ENCODE peak calls at places on chromosomes 11 and 22, in four cellular contexts. B is GM12878, J is IMR-90, Q is endothelial cell of umbilical vein. Z is an unnamed sample.

GRCh38 chr11:65501530-65502273 is 2.9 kb downstream of the MALAT1 start:
- DNase-seq in B (no peak), Q (peak; percentile 38), J (peak; percentile 56), Z (peak; percentile 7)

GRCh38 chr11:127804775-127805446 is 782.4 kb downstream of the ETS1 start:
- DNase-seq in J (no peak), B (no peak), Q (no peak), Z (no peak)

GRCh38 chr11:285894-286220 is 3.1 kb upstream of the PGGHG start:
- DNase-seq in J (no peak), Q (no peak), B (no peak), Z (no peak)

GRCh38 chr22:27997538-27997937 is 78.5 kb upstream of the PITPNB start:
- DNase-seq in Q (no peak), B (no peak), J (peak; percentile 25), Z (no peak)

GRCh38 chr22:24498826-24499225 is 3.7 kb downstream of the UPB1 start:
- DNase-seq in Q (no peak), B (no peak), J (no peak), Z (no peak)

GRCh38 chr11:59011672-59012071 is 72.4 kb downstream of the GLYATL1 start:
- DNase-seq in B (no peak), Q (no peak), J (no peak), Z (no peak)

GRCh38 chr11:88059326-88059725 is 115.9 kb downstream of the RAB38 start:
- DNase-seq in J (no peak), B (no peak), Q (no peak), Z (no peak)

GRCh38 chr11:134069426-134069921 is 602 bp downstream of the JAM3 start:
- DNase-seq in B (no peak), Q (peak; percentile 32), J (peak; percentile 31), Z (no peak)

GRCh38 chr22:37024339-37025157 is 5.0 kb downstream of the MPST start:
- DNase-seq in J (no peak), Q (no peak), B (no peak), Z (no peak)

GRCh38 chr11:72072348-72072747 is 8.0 kb downstream of the NUMA1 start:
- DNase-seq in Q (peak; percentile 80), J (peak; percentile 82), B (no peak), Z (no peak)

GRCh38 chr11:107719557-107720304 is 7.9 kb upstream of the SLN start:
- DNase-seq in J (no peak), B (no peak), Q (no peak), Z (no peak)

GRCh38 chr11:87301785-87302540 is 264.2 kb downstream of the TMEM135 start:
- DNase-seq in Q (peak; percentile 34), J (peak; percentile 17), B (no peak), Z (no peak)

GRCh38 chr11:10205928-10206327 is 88.1 kb downstream of the SBF2 start:
- DNase-seq in J (no peak), B (no peak), Q (no peak), Z (no peak)

GRCh38 chr11:68916439-68916838 is 12.7 kb downstream of the IGHMBP2 start:
- DNase-seq in Q (no peak), J (no peak), B (no peak), Z (no peak)

GRCh38 chr11:114609429-114609828 is 13.8 kb upstream of the NXPE4 start:
- DNase-seq in J (no peak), Q (no peak), B (no peak), Z (no peak)

GRCh38 chr11:114610550-114610949 is 15.0 kb upstream of the NXPE4 start:
- DNase-seq in B (no peak), Q (no peak), J (no peak), Z (no peak)

GRCh38 chr11:114605370-114605769 is 9.8 kb upstream of the NXPE4 start:
- DNase-seq in B (no peak), J (no peak), Q (no peak), Z (no peak)

GRCh38 chr11:114606003-114606801 is 10.6 kb upstream of the NXPE4 start:
- DNase-seq in B (no peak), Q (no peak), J (peak; percentile 3), Z (no peak)

DNA sequence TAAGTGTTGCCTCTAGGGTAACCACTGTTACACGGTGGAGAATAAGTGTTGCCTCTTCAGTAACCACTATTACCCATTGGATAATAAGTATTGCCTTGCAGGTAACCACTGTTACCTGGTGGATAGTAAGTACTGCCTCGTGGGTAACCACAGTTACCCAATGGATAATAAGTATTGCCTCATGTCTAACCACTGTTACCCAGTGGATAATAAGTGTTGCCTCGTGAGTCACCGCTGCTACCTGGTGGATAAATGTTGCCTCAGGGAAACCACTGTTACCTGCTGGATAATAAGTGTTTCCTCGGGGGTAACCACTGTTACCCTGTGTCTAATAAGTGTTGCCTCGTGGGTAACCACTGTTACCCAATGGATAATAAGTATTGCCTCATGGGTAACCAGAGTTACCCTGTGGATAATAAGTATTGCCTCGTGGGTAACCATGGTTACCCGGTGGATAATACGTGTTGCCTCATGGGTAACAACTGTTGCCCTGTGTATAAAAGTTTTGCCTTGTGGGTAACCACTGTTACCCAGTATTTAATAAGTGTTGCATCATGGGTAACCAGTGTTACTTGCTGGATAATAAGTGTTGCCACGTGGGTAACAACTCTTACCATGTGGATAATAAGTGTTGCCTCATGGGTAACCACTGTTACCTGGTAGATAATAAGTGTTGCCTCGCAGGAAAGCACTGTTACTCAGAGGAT is 12.3 kb upstream of the NXPE4 start:
- DNase-seq in Q (no peak), B (no peak), J (no peak), Z (no peak)
- TF ChIP-seq FOS in Q (no peak), B (no peak), J (no peak), Z (no peak)

GRCh38 chr22:43795320-43795719 is 16.8 kb downstream of the EFCAB6 start:
- DNase-seq in J (no peak), B (no peak), Q (no peak), Z (no peak)

GRCh38 chr22:43802897-43803495 is 9.1 kb downstream of the EFCAB6 start:
- DNase-seq in B (no peak), J (no peak), Q (no peak), Z (no peak)

GRCh38 chr22:43800970-43801369 is 11.1 kb downstream of the EFCAB6 start:
- DNase-seq in J (no peak), Q (no peak), B (no peak), Z (no peak)

GRCh38 chr22:43796567-43796966 is 15.5 kb downstream of the EFCAB6 start:
- DNase-seq in Q (no peak), J (peak; percentile 81), B (no peak), Z (no peak)

GRCh38 chr22:43798492-43798891 is 13.6 kb downstream of the EFCAB6 start:
- DNase-seq in Q (no peak), B (peak; percentile 60), J (peak; percentile 63), Z (no peak)
- TF ChIP-seq FOS in Q (no peak), B (no peak), J (no peak), Z (no peak)

GRCh38 chr11:85723088-85723487 is 37.1 kb upstream of the CCDC89 start:
- DNase-seq in B (no peak), J (no peak), Q (no peak), Z (no peak)

GRCh38 chr11:85717360-85717927 is 31.4 kb upstream of the CCDC89 start:
- DNase-seq in B (no peak), J (no peak), Q (no peak), Z (no peak)

GRCh38 chr11:85718126-85718943 is 32.3 kb upstream of the CCDC89 start:
- DNase-seq in Q (no peak), J (peak; percentile 28), B (no peak), Z (no peak)

GRCh38 chr11:85721191-85721590 is 35.2 kb upstream of the CCDC89 start:
- DNase-seq in J (no peak), Q (no peak), B (no peak), Z (no peak)

DNA sequence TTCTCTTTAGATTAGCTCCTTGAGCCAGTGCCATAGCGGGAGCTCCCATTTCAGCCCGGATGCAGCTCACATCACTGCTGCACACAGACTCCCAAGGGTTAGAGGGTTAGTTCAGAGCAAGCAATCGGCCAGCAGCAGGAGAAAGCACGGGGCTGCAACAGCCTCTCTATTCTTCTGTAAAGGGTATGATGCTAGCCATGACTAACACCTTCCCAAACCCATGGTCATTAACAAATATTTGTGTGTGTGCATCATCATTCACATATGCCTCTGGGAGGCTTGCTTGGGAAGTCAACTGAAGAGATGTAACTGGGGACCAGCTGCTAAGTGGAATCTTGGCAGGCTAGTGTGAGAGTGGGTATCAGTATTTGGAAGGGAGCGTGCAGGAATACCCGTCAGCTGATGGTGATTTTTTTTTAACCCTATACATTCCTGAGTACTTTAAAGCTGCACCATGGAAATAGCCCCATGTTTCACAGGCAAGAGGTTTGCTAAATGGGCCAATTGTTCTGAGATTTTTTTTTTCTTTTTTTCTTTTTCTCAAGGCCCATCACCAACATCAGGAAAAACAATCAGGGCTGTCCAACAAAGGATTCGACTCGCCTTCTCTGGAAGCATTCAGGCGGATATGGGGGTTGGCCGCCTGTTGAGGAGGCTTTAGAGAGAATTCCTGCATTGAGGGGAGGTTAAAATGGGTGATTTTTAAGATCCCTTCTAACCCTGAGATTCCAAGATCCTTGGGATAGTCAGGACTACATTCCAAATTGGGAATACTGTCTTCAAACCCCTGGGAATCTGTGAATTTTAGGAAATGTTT is 33.2 kb upstream of the CCDC89 start:
- DNase-seq in Q (peak; percentile 23), J (peak; percentile 100), B (no peak), Z (no peak)
- TF ChIP-seq FOS in Q (no peak), J (peak; percentile 84), B (no peak), Z (no peak)

GRCh38 chr11:9137293-9138132 is 46.1 kb upstream of the SCUBE2 start:
- DNase-seq in J (peak; percentile 69), B (peak; percentile 27), Q (peak; percentile 85), Z (peak; percentile 78)

GRCh38 chr11:9136731-9137130 is 45.3 kb upstream of the SCUBE2 start:
- DNase-seq in B (no peak), Q (no peak), J (no peak), Z (no peak)

GRCh38 chr11:9138133-9138453 is 46.7 kb upstream of the SCUBE2 start:
- DNase-seq in J (no peak), Q (no peak), B (no peak), Z (no peak)

GRCh38 chr11:9139628-9140357 is 48.4 kb upstream of the SCUBE2 start:
- DNase-seq in Q (no peak), J (no peak), B (no peak), Z (no peak)

GRCh38 chr11:9138612-9139579 is 47.5 kb upstream of the SCUBE2 start:
- DNase-seq in J (peak; percentile 95), Q (peak; percentile 98), B (no peak), Z (no peak)
- TF ChIP-seq FOS in J (peak; percentile 87), Q (peak; percentile 97), B (no peak), Z (no peak)

GRCh38 chr22:23080542-23081290 is 10.4 kb downstream of the GNAZ start:
- DNase-seq in J (no peak), Q (no peak), B (no peak), Z (peak; percentile 58)
- TF ChIP-seq FOS in J (no peak), Q (no peak), B (no peak), Z (no peak)

Z was measured in K562.